ENCODE peak calls at places on chromosomes 11 and 22, in seven cellular contexts. One of them, this sample, is unnamed.

GRCh38 chr22:49602481-49602880 is 225.2 kb downstream of the BRD1 start:
- DNase-seq in T1000: no peak
- DNase-seq in posterior cingulate gyrus: no peak
- DNase-seq in activated CD8-positive, alpha-beta T cell treated with anti-CD3 and anti-CD28 coated beads for 36 hours: no peak
- DNase-seq in EH: no peak
- DNase-seq in BE2C: no peak
- DNase-seq in endodermal cell: no peak
- DNase-seq in this sample: no peak

GRCh38 chr11:75939992-75940391 is 125.0 kb downstream of the UVRAG start:
- DNase-seq in endodermal cell: no peak
- DNase-seq in T1000: no peak
- DNase-seq in posterior cingulate gyrus: no peak
- DNase-seq in activated CD8-positive, alpha-beta T cell treated with anti-CD3 and anti-CD28 coated beads for 36 hours: no peak
- DNase-seq in EH: no peak
- DNase-seq in BE2C: no peak
- DNase-seq in this sample: no peak

GRCh38 chr11:44823006-44823405 is 96.2 kb downstream of the TSPAN18 start:
- DNase-seq in endodermal cell: peak
- DNase-seq in T1000: no peak
- DNase-seq in posterior cingulate gyrus: no peak
- DNase-seq in EH: no peak
- DNase-seq in activated CD8-positive, alpha-beta T cell treated with anti-CD3 and anti-CD28 coated beads for 36 hours: peak
- DNase-seq in BE2C: peak
- DNase-seq in this sample: no peak

GRCh38 chr11:2860636-2861035 is 24.9 kb downstream of the CDKN1C start:
- DNase-seq in posterior cingulate gyrus: no peak
- DNase-seq in T1000: no peak
- DNase-seq in activated CD8-positive, alpha-beta T cell treated with anti-CD3 and anti-CD28 coated beads for 36 hours: peak
- DNase-seq in BE2C: no peak
- DNase-seq in EH: peak
- DNase-seq in endodermal cell: no peak
- DNase-seq in this sample: no peak

GRCh38 chr11:130829801-130830562 is 86.3 kb downstream of the SNX19 start:
- DNase-seq in T1000: no peak
- DNase-seq in EH: no peak
- DNase-seq in activated CD8-positive, alpha-beta T cell treated with anti-CD3 and anti-CD28 coated beads for 36 hours: no peak
- DNase-seq in endodermal cell: no peak
- DNase-seq in posterior cingulate gyrus: no peak
- DNase-seq in BE2C: no peak
- DNase-seq in this sample: peak

GRCh38 chr11:91755526-91755925 is 469.1 kb upstream of the FAT3 start:
- DNase-seq in posterior cingulate gyrus: no peak
- DNase-seq in endodermal cell: no peak
- DNase-seq in BE2C: no peak
- DNase-seq in activated CD8-positive, alpha-beta T cell treated with anti-CD3 and anti-CD28 coated beads for 36 hours: no peak
- DNase-seq in T1000: no peak
- DNase-seq in EH: no peak
- DNase-seq in this sample: no peak

GRCh38 chr11:6531267-6531752 is 34.2 kb downstream of the DNHD1 start:
- DNase-seq in endodermal cell: peak
- DNase-seq in BE2C: peak
- DNase-seq in activated CD8-positive, alpha-beta T cell treated with anti-CD3 and anti-CD28 coated beads for 36 hours: peak
- DNase-seq in EH: peak
- DNase-seq in posterior cingulate gyrus: no peak
- DNase-seq in T1000: no peak
- DNase-seq in this sample: peak

GRCh38 chr22:45314054-45314721 is 4.5 kb downstream of the FAM118A start:
- DNase-seq in EH: no peak
- DNase-seq in BE2C: peak
- DNase-seq in T1000: no peak
- DNase-seq in posterior cingulate gyrus: no peak
- DNase-seq in activated CD8-positive, alpha-beta T cell treated with anti-CD3 and anti-CD28 coated beads for 36 hours: no peak
- DNase-seq in endodermal cell: no peak
- DNase-seq in this sample: no peak

GRCh38 chr11:20610825-20611224 is 11.4 kb downstream of the SLC6A5 start:
- DNase-seq in BE2C: no peak
- DNase-seq in T1000: no peak
- DNase-seq in endodermal cell: no peak
- DNase-seq in activated CD8-positive, alpha-beta T cell treated with anti-CD3 and anti-CD28 coated beads for 36 hours: no peak
- DNase-seq in posterior cingulate gyrus: no peak
- DNase-seq in EH: no peak
- DNase-seq in this sample: peak

GRCh38 chr11:63554901-63555218 is 8.3 kb downstream of the PLAAT2 start:
- DNase-seq in endodermal cell: no peak
- DNase-seq in BE2C: no peak
- DNase-seq in activated CD8-positive, alpha-beta T cell treated with anti-CD3 and anti-CD28 coated beads for 36 hours: no peak
- DNase-seq in T1000: no peak
- DNase-seq in posterior cingulate gyrus: no peak
- DNase-seq in EH: no peak
- DNase-seq in this sample: no peak

GRCh38 chr11:119361056-119361787 is 14.7 kb upstream of the MFRP start:
- DNase-seq in T1000: peak
- DNase-seq in activated CD8-positive, alpha-beta T cell treated with anti-CD3 and anti-CD28 coated beads for 36 hours: peak
- DNase-seq in endodermal cell: peak
- DNase-seq in BE2C: no peak
- DNase-seq in posterior cingulate gyrus: no peak
- DNase-seq in EH: peak
- DNase-seq in this sample: peak

GRCh38 chr11:61854966-61855714 is 27.0 kb downstream of the FADS2 start:
- DNase-seq in endodermal cell: no peak
- DNase-seq in activated CD8-positive, alpha-beta T cell treated with anti-CD3 and anti-CD28 coated beads for 36 hours: no peak
- DNase-seq in BE2C: no peak
- DNase-seq in T1000: no peak
- DNase-seq in posterior cingulate gyrus: no peak
- DNase-seq in EH: no peak
- DNase-seq in this sample: no peak

GRCh38 chr11:34609850-34610249 is 11.0 kb upstream of the EHF start:
- DNase-seq in endodermal cell: no peak
- DNase-seq in activated CD8-positive, alpha-beta T cell treated with anti-CD3 and anti-CD28 coated beads for 36 hours: no peak
- DNase-seq in EH: no peak
- DNase-seq in BE2C: no peak
- DNase-seq in T1000: no peak
- DNase-seq in posterior cingulate gyrus: no peak
- DNase-seq in this sample: no peak

GRCh38 chr22:47163876-47164513 is 401.5 kb downstream of the TBC1D22A start:
- DNase-seq in posterior cingulate gyrus: no peak
- DNase-seq in T1000: no peak
- DNase-seq in endodermal cell: peak
- DNase-seq in EH: no peak
- DNase-seq in BE2C: no peak
- DNase-seq in activated CD8-positive, alpha-beta T cell treated with anti-CD3 and anti-CD28 coated beads for 36 hours: no peak
- DNase-seq in this sample: no peak

GRCh38 chr22:39674536-39674935 is 104.0 kb downstream of the CACNA1I start:
- DNase-seq in T1000: no peak
- DNase-seq in EH: peak
- DNase-seq in BE2C: no peak
- DNase-seq in endodermal cell: no peak
- DNase-seq in posterior cingulate gyrus: no peak
- DNase-seq in activated CD8-positive, alpha-beta T cell treated with anti-CD3 and anti-CD28 coated beads for 36 hours: no peak
- DNase-seq in this sample: no peak

This sample was measured in fibroblast of the aortic adventitia.